ENCODE peak calls at places on chromosomes 3 and 15, in seven cellular contexts. C is heart left ventricle, I is A549, T is gastrocnemius medialis, V is H54, G is body of pancreas, M is transverse colon. L is an unnamed sample.

GRCh38 chr3:3800685-3801509 is 1.7 kb downstream of the LRRN1 start:
- DNase-seq in C (peak), I (no peak), T (peak), V (no peak), G (peak), M (no peak), L (no peak)

GRCh38 chr3:27976933-27977332 is 254.8 kb upstream of the EOMES start:
- DNase-seq in C (no peak), I (no peak), T (no peak), V (no peak), G (no peak), M (no peak), L (peak)

GRCh38 chr3:134352031-134352671 is 22.1 kb downstream of the AMOTL2 start:
- DNase-seq in C (no peak), I (no peak), T (no peak), V (no peak), G (peak), M (no peak), L (no peak)

GRCh38 chr15:47756872-47757271 is 39.6 kb downstream of the SEMA6D start:
- DNase-seq in C (no peak), I (no peak), T (peak), V (no peak), G (no peak), M (peak), L (no peak)

GRCh38 chr3:160725326-160725725 is 30.7 kb upstream of the PPM1L start:
- DNase-seq in C (no peak), I (no peak), T (no peak), V (no peak), G (no peak), M (no peak), L (no peak)

GRCh38 chr3:10763248-10763620 is 52.8 kb upstream of the SLC6A11 start:
- DNase-seq in C (no peak), I (no peak), T (no peak), V (no peak), G (no peak), M (no peak), L (no peak)

GRCh38 chr15:74599156-74599555 is 16.5 kb upstream of the CLK3 start:
- DNase-seq in C (no peak), I (no peak), T (no peak), V (no peak), G (no peak), M (no peak), L (peak)

GRCh38 chr3:120469440-120470415 is 18.9 kb upstream of the FSTL1 start:
- DNase-seq in C (peak), I (no peak), T (no peak), V (no peak), G (no peak), M (no peak), L (no peak)

GRCh38 chr15:99651023-99651807 is 82.0 kb downstream of the LYSMD4 start:
- DNase-seq in C (no peak), I (no peak), T (no peak), V (peak), G (no peak), M (no peak), L (no peak)

GRCh38 chr15:68572309-68572708 is 6.5 kb upstream of the CORO2B start:
- DNase-seq in C (no peak), I (no peak), T (no peak), V (no peak), G (no peak), M (no peak), L (no peak)

GRCh38 chr15:86193716-86194408 is 114.2 kb downstream of the AGBL1 start:
- DNase-seq in C (no peak), I (no peak), T (no peak), V (no peak), G (no peak), M (no peak), L (no peak)

GRCh38 chr15:92808611-92809063 is 91.5 kb upstream of the CHD2 start:
- DNase-seq in C (peak), I (no peak), T (peak), V (no peak), G (no peak), M (no peak), L (peak)

GRCh38 chr3:178808748-178809147 is 262.9 kb downstream of the ZMAT3 start:
- DNase-seq in C (no peak), I (no peak), T (no peak), V (no peak), G (no peak), M (no peak), L (no peak)

GRCh38 chr3:128554465-128555097 is 61.6 kb upstream of the GATA2 start:
- DNase-seq in C (no peak), I (no peak), T (no peak), V (no peak), G (no peak), M (no peak), L (no peak)

GRCh38 chr3:149554826-149555225 is 80.3 kb downstream of the TM4SF4 start:
- DNase-seq in C (no peak), I (no peak), T (no peak), V (no peak), G (no peak), M (peak), L (no peak)

GRCh38 chr3:52752045-52752660 is 18.6 kb downstream of the NEK4 start:
- DNase-seq in C (no peak), I (no peak), T (no peak), V (no peak), G (no peak), M (no peak), L (no peak)

GRCh38 chr15:74873756-74874424 is 725 bp upstream of the SCAMP2 start:
- DNase-seq in C (peak), I (peak), T (no peak), V (no peak), G (peak), M (peak), L (no peak)

GRCh38 chr15:31256385-31257265 is 70.0 kb upstream of the KLF13 start:
- DNase-seq in C (no peak), I (no peak), T (no peak), V (no peak), G (no peak), M (peak), L (peak)

GRCh38 chr15:59295742-59296090 is 77.0 kb downstream of the MYO1E start:
- DNase-seq in C (no peak), I (no peak), T (no peak), V (no peak), G (no peak), M (no peak), L (no peak)
- TF ChIP-seq POLR2A in C (no peak), I (no peak), T (no peak), V (no peak), G (no peak), M (no peak), L (no peak)

DNA sequence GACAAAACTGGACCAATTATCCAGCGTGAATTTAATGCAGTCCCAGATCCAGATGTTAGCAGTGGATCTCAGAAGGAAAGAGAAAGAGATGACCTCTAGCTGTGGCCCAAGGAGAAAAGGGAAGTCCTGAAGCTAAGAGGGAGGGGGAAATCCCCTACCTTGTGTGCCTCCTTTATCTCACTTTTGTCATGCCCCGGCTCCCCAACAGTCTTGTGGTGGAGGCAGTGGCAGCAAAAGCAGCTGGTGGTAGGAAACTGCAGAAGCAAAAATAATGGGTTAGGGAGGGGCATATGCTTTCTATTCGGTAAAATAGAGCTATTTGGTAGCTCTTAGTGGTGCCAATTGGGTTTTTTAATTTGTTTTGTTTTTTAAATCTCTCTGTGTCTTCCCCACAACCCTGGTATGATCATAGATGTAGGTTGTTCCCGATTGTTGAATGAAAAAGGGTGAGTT is 56.5 kb downstream of the MCTP2 start:
- DNase-seq in C (no peak), I (no peak), T (no peak), V (no peak), G (no peak), M (peak), L (peak)
- TF ChIP-seq POLR2A in C (no peak), I (no peak), T (no peak), V (no peak), G (no peak), M (no peak), L (peak)

GRCh38 chr3:72448858-72449257 is 399.4 kb downstream of the SHQ1 start:
- DNase-seq in C (no peak), I (no peak), T (no peak), V (no peak), G (no peak), M (no peak), L (peak)

GRCh38 chr3:72445827-72446405 is 402.3 kb downstream of the SHQ1 start:
- DNase-seq in C (no peak), I (no peak), T (no peak), V (no peak), G (no peak), M (no peak), L (peak)

GRCh38 chr3:72446406-72447058 is 401.7 kb downstream of the SHQ1 start:
- DNase-seq in C (no peak), I (no peak), T (no peak), V (no peak), G (no peak), M (no peak), L (peak)

GRCh38 chr3:72448375-72448823 is 399.8 kb downstream of the SHQ1 start:
- DNase-seq in C (no peak), I (no peak), T (no peak), V (no peak), G (peak), M (no peak), L (no peak)

DNA sequence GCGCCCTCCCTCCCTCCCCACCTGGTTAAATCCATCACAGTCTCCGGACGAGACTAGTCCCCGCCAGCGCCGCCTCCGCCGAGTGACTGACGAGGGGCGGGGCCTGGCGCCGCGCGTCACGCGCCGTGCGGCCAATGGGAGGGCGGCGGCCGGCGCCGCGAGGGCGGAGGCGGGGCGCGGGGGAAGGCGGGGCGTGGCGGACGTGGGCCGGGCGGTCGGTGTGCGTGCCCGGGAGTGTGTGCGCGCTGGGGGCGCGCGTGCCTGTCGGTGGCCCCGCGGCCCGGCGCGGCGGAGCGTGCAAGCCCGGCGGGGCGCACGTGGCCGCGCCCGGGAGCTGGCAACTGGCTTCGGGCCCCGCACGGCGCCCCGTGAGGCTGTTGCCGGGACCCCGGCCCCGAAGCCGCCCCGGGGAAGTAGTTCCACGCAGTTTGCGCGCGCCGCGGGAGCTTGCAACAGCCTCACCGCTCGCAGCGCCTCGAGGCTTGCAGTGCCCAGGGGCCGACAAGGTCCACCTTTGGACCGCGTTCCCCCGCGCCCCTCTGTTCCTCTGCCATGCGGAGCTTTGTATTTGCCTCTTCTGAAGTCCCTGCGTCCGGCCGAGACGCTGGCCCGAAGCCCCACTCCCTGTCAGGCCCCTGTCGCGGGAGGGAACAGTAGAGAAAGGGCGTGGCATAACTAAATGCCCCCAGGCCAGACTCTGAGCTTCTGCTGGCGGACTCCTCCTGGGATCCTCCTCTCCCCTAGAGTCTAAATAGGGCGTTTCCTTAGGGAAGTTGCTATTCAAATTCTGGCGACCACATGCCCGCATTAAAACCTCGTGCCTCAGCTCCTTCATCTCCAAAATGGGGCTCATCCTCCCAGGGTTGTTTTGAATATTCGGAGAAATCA is 400.9 kb downstream of the SHQ1 start:
- DNase-seq in C (peak), I (peak), T (peak), V (peak), G (peak), M (peak), L (peak)
- TF ChIP-seq POLR2A in C (no peak), I (peak), T (peak), V (peak), G (no peak), M (no peak), L (peak)

GRCh38 chr15:40871749-40872617 is 2.1 kb downstream of the RHOV start:
- DNase-seq in C (no peak), I (no peak), T (no peak), V (no peak), G (peak), M (peak), L (no peak)
- TF ChIP-seq POLR2A in C (no peak), I (no peak), T (no peak), V (no peak), G (peak), M (no peak), L (no peak)

DNA sequence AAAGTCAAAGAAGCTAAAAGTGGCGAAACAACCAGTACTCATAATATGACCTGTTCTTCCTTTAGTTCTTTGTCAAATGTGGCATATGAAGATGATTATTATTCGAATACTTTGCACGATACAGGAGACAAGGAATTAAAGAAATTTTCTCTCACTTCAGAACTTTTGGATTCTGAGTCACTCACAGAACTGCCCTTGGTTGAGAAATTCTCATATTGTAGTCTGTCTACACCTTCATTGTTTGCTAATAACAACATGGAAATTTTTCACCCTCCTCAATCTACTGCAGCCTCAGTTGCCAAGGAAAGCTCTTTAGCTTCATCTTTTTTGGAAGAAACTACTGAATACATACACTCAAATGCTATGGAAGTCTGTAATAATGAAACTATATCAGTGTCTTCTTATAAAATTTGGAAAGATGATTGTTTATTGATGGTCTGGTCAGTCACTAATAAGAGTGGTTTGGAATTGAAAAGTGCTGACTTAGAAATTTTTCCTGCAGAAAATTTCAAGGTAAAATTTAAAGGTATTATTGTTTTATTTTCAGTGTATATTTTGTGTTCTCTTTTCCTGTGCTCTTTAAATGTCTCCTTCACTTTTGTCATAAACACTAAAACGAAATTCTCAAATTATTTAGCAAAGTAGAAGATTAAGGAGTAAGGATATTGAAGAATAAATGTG is 89.0 kb downstream of the AP4E1 start:
- DNase-seq in C (no peak), I (no peak), T (no peak), V (no peak), G (no peak), M (no peak), L (no peak)
- TF ChIP-seq POLR2A in C (no peak), I (no peak), T (no peak), V (no peak), G (no peak), M (no peak), L (no peak)

L was measured in erythroblast.